ENCODE peak calls at places on chromosomes 5 and 9, in seven cellular contexts. N is central memory CD8-positive, alpha-beta T cell; K is endothelial cell; U is stimulated activated CD4-positive, alpha-beta T cell treated with anti-CD3 and anti-CD28 coated beads, Interleukin-4, amount 100 ng/mL, for 48 hours; W is hippocampal formation; Q is sciatic nerve; E is activated CD4-positive, alpha-beta T cell treated with anti-CD3 and anti-CD28 coated beads, Interleukin-2, amount 10 ng/mL, durations not matched to agents 24 days and 14 days. V is an unnamed sample.

GRCh38 chr9:111866976-111867375 is 29.6 kb upstream of the UGCG start:
- DNase-seq in N (no peak), K (no peak), U (no peak), W (no peak), Q (no peak), E (no peak), V (no peak)

GRCh38 chr9:93598647-93599241 is 22.4 kb downstream of the PHF2 start:
- DNase-seq in N (no peak), K (no peak), U (no peak), W (no peak), Q (peak), E (peak), V (no peak)

GRCh38 chr5:58012801-58013315 is 447.0 kb downstream of the PLK2 start:
- DNase-seq in N (no peak), K (no peak), U (no peak), W (no peak), Q (no peak), E (no peak), V (no peak)

GRCh38 chr5:176784218-176785165 is 25.9 kb upstream of the UNC5A start:
- DNase-seq in N (no peak), K (no peak), U (no peak), W (no peak), Q (peak), E (no peak), V (no peak)

GRCh38 chr5:171615201-171616001 is 170.2 kb upstream of the SMIM23 start:
- DNase-seq in N (no peak), K (no peak), U (no peak), W (no peak), Q (no peak), E (no peak), V (no peak)

GRCh38 chr5:5181650-5182324 is 41.7 kb downstream of the ADAMTS16 start:
- DNase-seq in N (no peak), K (no peak), U (no peak), W (no peak), Q (no peak), E (no peak), V (no peak)

GRCh38 chr9:124267271-124267807 is 9.6 kb downstream of the NEK6 start:
- DNase-seq in N (no peak), K (peak), U (no peak), W (no peak), Q (peak), E (no peak), V (no peak)

GRCh38 chr9:385818-386398 is 171.2 kb downstream of the DOCK8 start:
- DNase-seq in N (no peak), K (peak), U (no peak), W (peak), Q (no peak), E (peak), V (peak)

GRCh38 chr9:127943746-127944145 is 6.1 kb upstream of the DPM2 start:
- DNase-seq in N (peak), K (peak), U (peak), W (peak), Q (peak), E (peak), V (peak)

GRCh38 chr5:61304611-61305369 is 27.3 kb upstream of the ZSWIM6 start:
- DNase-seq in N (no peak), K (no peak), U (no peak), W (no peak), Q (no peak), E (no peak), V (no peak)

GRCh38 chr5:136598901-136599300 is 233.6 kb upstream of the TRPC7 start:
- DNase-seq in N (no peak), K (no peak), U (no peak), W (no peak), Q (no peak), E (no peak), V (no peak)

GRCh38 chr5:38622723-38623129 is 66.3 kb upstream of the LIFR start:
- DNase-seq in N (no peak), K (no peak), U (no peak), W (no peak), Q (no peak), E (no peak), V (no peak)